ENCODE peak calls at places on chromosomes 1 and 21, in eight cellular contexts. Y is fibroblast of gingiva; C is type B pancreatic cell; H is cardiac fibroblast; V is Kasumi-1; G is NCI-H2029; O is activated CD4-positive, alpha-beta T cell treated with anti-CD3 and anti-CD28 coated beads for 4 hours; K is MM.1S. T is an unnamed sample.
A peak's percentile ranks its signal among the peaks of the same experiment; 100 is the strongest.

GRCh38 chr1:160362168-160362941 is 4.5 kb upstream of the NHLH1 start:
- DNase-seq in Y (no peak), C (no peak), H (no peak), V (no peak), G (no peak), O (no peak), K (no peak), T (no peak)

GRCh38 chr21:46051821-46052675 is 45.9 kb upstream of the COL6A2 start:
- DNase-seq in Y (peak; percentile 52), C (peak; percentile 54), H (no peak), V (no peak), G (no peak), O (no peak), K (no peak), T (no peak)

GRCh38 chr1:156654700-156655099 is 12.8 kb downstream of the BCAN start:
- DNase-seq in Y (no peak), C (no peak), H (no peak), V (no peak), G (no peak), O (no peak), K (no peak), T (no peak)

GRCh38 chr1:109777980-109778625 is 14.4 kb upstream of the EPS8L3 start:
- DNase-seq in Y (no peak), C (no peak), H (no peak), V (no peak), G (no peak), O (no peak), K (no peak), T (no peak)

GRCh38 chr1:221809101-221810029 is 67.5 kb upstream of the DUSP10 start:
- DNase-seq in Y (no peak), C (no peak), H (no peak), V (no peak), G (no peak), O (no peak), K (no peak), T (no peak)

GRCh38 chr1:98427664-98428063 is 233.9 kb upstream of the SNX7 start:
- DNase-seq in Y (no peak), C (no peak), H (no peak), V (no peak), G (no peak), O (no peak), K (no peak), T (no peak)

GRCh38 chr1:238485062-238485905 is 594.6 kb upstream of the ZP4 start:
- DNase-seq in Y (peak; percentile 14), C (no peak), H (peak; percentile 45), V (no peak), G (no peak), O (no peak), K (no peak), T (no peak)

GRCh38 chr21:16792155-16792554 is 720.7 kb upstream of the CXADR start:
- DNase-seq in Y (peak; percentile 27), C (no peak), H (no peak), V (no peak), G (no peak), O (no peak), K (no peak), T (no peak)

GRCh38 chr21:34204481-34205439 is 131.4 kb downstream of the MRPS6 start:
- DNase-seq in Y (no peak), C (no peak), H (no peak), V (no peak), G (no peak), O (no peak), K (no peak), T (no peak)

GRCh38 chr1:26278303-26278702 is 1.6 kb upstream of the SH3BGRL3 start:
- DNase-seq in Y (peak; percentile 87), C (no peak), H (peak; percentile 83), V (no peak), G (no peak), O (no peak), K (no peak), T (peak; percentile 28)

GRCh38 chr1:17004466-17005364 is 7.0 kb downstream of the ATP13A2 start:
- DNase-seq in Y (no peak), C (no peak), H (no peak), V (no peak), G (no peak), O (no peak), K (no peak), T (no peak)

GRCh38 chr1:234902774-234903173 is 225.9 kb downstream of the TOMM20 start:
- DNase-seq in Y (no peak), C (no peak), H (no peak), V (no peak), G (no peak), O (no peak), K (no peak), T (no peak)

GRCh38 chr1:24586970-24587820 is 31.3 kb downstream of the NCMAP start:
- DNase-seq in Y (peak; percentile 39), C (no peak), H (peak; percentile 69), V (peak; percentile 69), G (peak; percentile 40), O (peak; percentile 66), K (peak; percentile 77), T (peak; percentile 38)

GRCh38 chr1:14435368-14436023 is 163.0 kb upstream of the KAZN start:
- DNase-seq in Y (no peak), C (no peak), H (no peak), V (no peak), G (no peak), O (no peak), K (no peak), T (no peak)

GRCh38 chr1:201456499-201457309 is 12.3 kb downstream of the PHLDA3 start:
- DNase-seq in Y (peak; percentile 94), C (no peak), H (peak; percentile 99), V (peak; percentile 28), G (no peak), O (no peak), K (no peak), T (no peak)

GRCh38 chr1:110262846-110263631 is 52.9 kb downstream of the KCNC4 start:
- DNase-seq in Y (no peak), C (no peak), H (no peak), V (no peak), G (no peak), O (no peak), K (peak; percentile 39), T (no peak)

GRCh38 chr1:4268890-4269286 is 368.8 kb upstream of the C1orf174 start:
- DNase-seq in Y (no peak), C (no peak), H (no peak), V (no peak), G (no peak), O (no peak), K (no peak), T (no peak)

GRCh38 chr1:233293556-233294446 is 1.7 kb downstream of the PCNX2 start:
- DNase-seq in Y (no peak), C (no peak), H (no peak), V (no peak), G (no peak), O (no peak), K (no peak), T (no peak)

GRCh38 chr1:25774921-25775774 is 24.8 kb upstream of the SELENON start:
- DNase-seq in Y (no peak), C (no peak), H (no peak), V (peak; percentile 21), G (no peak), O (peak; percentile 86), K (no peak), T (no peak)

GRCh38 chr1:215719569-215719968 is 152.5 kb downstream of the KCTD3 start:
- DNase-seq in Y (no peak), C (no peak), H (peak; percentile 25), V (no peak), G (no peak), O (no peak), K (no peak), T (no peak)

GRCh38 chr1:66693856-66694255 is 58.4 kb upstream of the DYNLT5 start:
- DNase-seq in Y (no peak), C (no peak), H (no peak), V (no peak), G (no peak), O (no peak), K (no peak), T (no peak)

GRCh38 chr1:184483101-184483813 is 96.4 kb downstream of the C1orf21 start:
- DNase-seq in Y (peak; percentile 51), C (no peak), H (peak; percentile 38), V (no peak), G (no peak), O (no peak), K (peak; percentile 57), T (no peak)

GRCh38 chr1:204975568-204976235 is 67.3 kb upstream of the CNTN2 start:
- DNase-seq in Y (peak; percentile 32), C (no peak), H (peak; percentile 46), V (peak; percentile 46), G (peak; percentile 10), O (peak; percentile 50), K (peak; percentile 53), T (peak; percentile 71)

GRCh38 chr1:234515411-234515810 is 36.4 kb upstream of the TARBP1 start:
- DNase-seq in Y (peak; percentile 42), C (no peak), H (peak; percentile 65), V (no peak), G (no peak), O (no peak), K (no peak), T (no peak)

GRCh38 chr1:228281631-228282328 is 73.9 kb downstream of the OBSCN start:
- DNase-seq in Y (no peak), C (no peak), H (no peak), V (no peak), G (no peak), O (no peak), K (no peak), T (no peak)

GRCh38 chr1:242673652-242674051 is 149.2 kb upstream of the PLD5 start:
- DNase-seq in Y (no peak), C (no peak), H (no peak), V (no peak), G (no peak), O (no peak), K (no peak), T (no peak)

GRCh38 chr1:171913385-171913784 is 72.1 kb downstream of the DNM3 start:
- DNase-seq in Y (peak; percentile 17), C (no peak), H (peak; percentile 47), V (no peak), G (no peak), O (no peak), K (no peak), T (no peak)

GRCh38 chr1:243477676-243478075 is 221.8 kb downstream of the SDCCAG8 start:
- DNase-seq in Y (peak; percentile 14), C (no peak), H (peak; percentile 30), V (peak; percentile 33), G (no peak), O (no peak), K (no peak), T (no peak)

GRCh38 chr1:91920001-91920400 is 29.2 kb upstream of the BRDT start:
- DNase-seq in Y (no peak), C (no peak), H (no peak), V (no peak), G (no peak), O (no peak), K (no peak), T (no peak)

GRCh38 chr1:5448486-5448885 is 543.7 kb downstream of the NPHP4 start:
- DNase-seq in Y (no peak), C (no peak), H (no peak), V (no peak), G (no peak), O (peak; percentile 17), K (no peak), T (no peak)

GRCh38 chr1:35431173-35431599 is 126.0 kb downstream of the KIAA0319L start:
- DNase-seq in Y (no peak), C (no peak), H (peak; percentile 26), V (no peak), G (no peak), O (no peak), K (no peak), T (no peak)